ENCODE peak calls at places on chromosomes 6 and 20, in nine cellular contexts. One of them, this sample, is unnamed.

GRCh38 chr20:43529457-43530153 is 22.1 kb downstream of the L3MBTL1 start:
- DNase-seq in B cell: no peak
- DNase-seq in A549: no peak
- DNase-seq in ovary: no peak
- DNase-seq in AG04450: no peak
- DNase-seq in upper lobe of right lung: peak; percentile 44
- DNase-seq in GM20000: no peak
- DNase-seq in HCT116: no peak
- DNase-seq in GM13977: no peak
- DNase-seq in this sample: no peak

GRCh38 chr6:150929403-150929802 is 63.9 kb downstream of the MTHFD1L start:
- DNase-seq in B cell: no peak
- DNase-seq in A549: no peak
- DNase-seq in ovary: no peak
- DNase-seq in AG04450: no peak
- DNase-seq in upper lobe of right lung: no peak
- DNase-seq in GM20000: no peak
- DNase-seq in HCT116: no peak
- DNase-seq in GM13977: no peak
- DNase-seq in this sample: no peak

GRCh38 chr6:129672883-129673631 is 36.9 kb downstream of the ARHGAP18 start:
- DNase-seq in B cell: no peak
- DNase-seq in A549: peak; percentile 45
- DNase-seq in ovary: no peak
- DNase-seq in AG04450: peak; percentile 42
- DNase-seq in upper lobe of right lung: no peak
- DNase-seq in GM20000: peak; percentile 35
- DNase-seq in HCT116: peak; percentile 80
- DNase-seq in GM13977: peak; percentile 60
- DNase-seq in this sample: peak; percentile 85

GRCh38 chr6:25369450-25370086 is 90.4 kb downstream of the CARMIL1 start:
- DNase-seq in B cell: no peak
- DNase-seq in A549: no peak
- DNase-seq in ovary: no peak
- DNase-seq in AG04450: no peak
- DNase-seq in upper lobe of right lung: no peak
- DNase-seq in GM20000: peak; percentile 11
- DNase-seq in HCT116: no peak
- DNase-seq in GM13977: no peak
- DNase-seq in this sample: no peak

GRCh38 chr6:11634110-11634509 is 96.6 kb downstream of the TMEM170B start:
- DNase-seq in B cell: no peak
- DNase-seq in A549: no peak
- DNase-seq in ovary: no peak
- DNase-seq in AG04450: no peak
- DNase-seq in upper lobe of right lung: no peak
- DNase-seq in GM20000: no peak
- DNase-seq in HCT116: no peak
- DNase-seq in GM13977: no peak
- DNase-seq in this sample: peak; percentile 73

GRCh38 chr20:64279826-64280459 is 24.4 kb downstream of the PCMTD2 start:
- DNase-seq in B cell: no peak
- DNase-seq in A549: no peak
- DNase-seq in ovary: no peak
- DNase-seq in AG04450: no peak
- DNase-seq in upper lobe of right lung: no peak
- DNase-seq in GM20000: no peak
- DNase-seq in HCT116: no peak
- DNase-seq in GM13977: no peak
- DNase-seq in this sample: no peak

GRCh38 chr6:165573671-165574070 is 89.4 kb downstream of the PDE10A start:
- DNase-seq in B cell: no peak
- DNase-seq in A549: peak; percentile 84
- DNase-seq in ovary: peak; percentile 35
- DNase-seq in AG04450: no peak
- DNase-seq in upper lobe of right lung: no peak
- DNase-seq in GM20000: no peak
- DNase-seq in HCT116: peak; percentile 16
- DNase-seq in GM13977: no peak
- DNase-seq in this sample: no peak

GRCh38 chr6:112008482-112008881 is 45.4 kb upstream of the CCN6 start:
- DNase-seq in B cell: no peak
- DNase-seq in A549: no peak
- DNase-seq in ovary: no peak
- DNase-seq in AG04450: no peak
- DNase-seq in upper lobe of right lung: no peak
- DNase-seq in GM20000: no peak
- DNase-seq in HCT116: no peak
- DNase-seq in GM13977: no peak
- DNase-seq in this sample: no peak

GRCh38 chr20:43681468-43681942 is 14.6 kb downstream of the MYBL2 start:
- DNase-seq in B cell: peak; percentile 74
- DNase-seq in A549: no peak
- DNase-seq in ovary: no peak
- DNase-seq in AG04450: no peak
- DNase-seq in upper lobe of right lung: no peak
- DNase-seq in GM20000: peak; percentile 32
- DNase-seq in HCT116: no peak
- DNase-seq in GM13977: no peak
- DNase-seq in this sample: no peak

GRCh38 chr6:163354779-163355431 is 59.6 kb upstream of the QKI start:
- DNase-seq in B cell: peak; percentile 46
- DNase-seq in A549: no peak
- DNase-seq in ovary: peak; percentile 46
- DNase-seq in AG04450: no peak
- DNase-seq in upper lobe of right lung: peak; percentile 71
- DNase-seq in GM20000: peak; percentile 27
- DNase-seq in HCT116: no peak
- DNase-seq in GM13977: no peak
- DNase-seq in this sample: no peak

DNA sequence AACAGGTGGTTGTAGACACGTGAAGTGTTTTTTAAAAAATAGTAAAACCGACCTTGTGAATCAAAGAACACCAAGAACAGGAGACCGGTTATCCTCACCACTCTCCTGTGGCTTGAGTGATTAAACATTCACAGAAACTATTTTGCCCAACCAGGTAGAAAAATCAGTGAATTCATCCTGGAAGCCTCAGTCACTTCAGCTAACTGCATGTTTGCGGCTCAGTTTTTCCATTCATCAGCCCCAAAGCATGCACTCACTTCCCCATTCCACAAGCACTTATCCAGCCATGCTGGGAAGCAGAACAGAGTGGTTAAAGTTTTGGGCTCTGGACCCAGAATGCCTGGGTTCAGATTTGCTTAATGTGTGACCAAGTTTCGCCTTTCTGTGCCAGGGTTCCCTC is 2.4 kb downstream of the LRRN4 start:
- DNase-seq in B cell: no peak
- DNase-seq in A549: no peak
- DNase-seq in ovary: no peak
- DNase-seq in AG04450: peak; percentile 11
- DNase-seq in upper lobe of right lung: no peak
- DNase-seq in GM20000: no peak
- DNase-seq in HCT116: no peak
- DNase-seq in GM13977: no peak
- DNase-seq in this sample: peak; percentile 50
- TF ChIP-seq CTCF in B cell: no peak
- TF ChIP-seq CTCF in A549: no peak
- TF ChIP-seq CTCF in ovary: no peak
- TF ChIP-seq CTCF in AG04450: no peak
- TF ChIP-seq CTCF in upper lobe of right lung: no peak
- TF ChIP-seq CTCF in GM20000: no peak
- TF ChIP-seq CTCF in HCT116: no peak
- TF ChIP-seq CTCF in GM13977: no peak
- TF ChIP-seq CTCF in this sample: no peak

GRCh38 chr6:154733610-154734379 is 579 bp downstream of the SCAF8 start:
- DNase-seq in B cell: peak; percentile 87
- DNase-seq in A549: peak; percentile 95
- DNase-seq in ovary: peak; percentile 94
- DNase-seq in AG04450: peak; percentile 87
- DNase-seq in upper lobe of right lung: peak; percentile 98
- DNase-seq in GM20000: peak; percentile 96
- DNase-seq in HCT116: peak; percentile 95
- DNase-seq in GM13977: peak; percentile 96
- DNase-seq in this sample: peak; percentile 84
- TF ChIP-seq CTCF in B cell: no peak
- TF ChIP-seq CTCF in A549: no peak
- TF ChIP-seq CTCF in ovary: peak; percentile 7
- TF ChIP-seq CTCF in AG04450: no peak
- TF ChIP-seq CTCF in upper lobe of right lung: no peak
- TF ChIP-seq CTCF in GM20000: no peak
- TF ChIP-seq CTCF in HCT116: no peak
- TF ChIP-seq CTCF in GM13977: peak; percentile 1
- TF ChIP-seq CTCF in this sample: no peak

DNA sequence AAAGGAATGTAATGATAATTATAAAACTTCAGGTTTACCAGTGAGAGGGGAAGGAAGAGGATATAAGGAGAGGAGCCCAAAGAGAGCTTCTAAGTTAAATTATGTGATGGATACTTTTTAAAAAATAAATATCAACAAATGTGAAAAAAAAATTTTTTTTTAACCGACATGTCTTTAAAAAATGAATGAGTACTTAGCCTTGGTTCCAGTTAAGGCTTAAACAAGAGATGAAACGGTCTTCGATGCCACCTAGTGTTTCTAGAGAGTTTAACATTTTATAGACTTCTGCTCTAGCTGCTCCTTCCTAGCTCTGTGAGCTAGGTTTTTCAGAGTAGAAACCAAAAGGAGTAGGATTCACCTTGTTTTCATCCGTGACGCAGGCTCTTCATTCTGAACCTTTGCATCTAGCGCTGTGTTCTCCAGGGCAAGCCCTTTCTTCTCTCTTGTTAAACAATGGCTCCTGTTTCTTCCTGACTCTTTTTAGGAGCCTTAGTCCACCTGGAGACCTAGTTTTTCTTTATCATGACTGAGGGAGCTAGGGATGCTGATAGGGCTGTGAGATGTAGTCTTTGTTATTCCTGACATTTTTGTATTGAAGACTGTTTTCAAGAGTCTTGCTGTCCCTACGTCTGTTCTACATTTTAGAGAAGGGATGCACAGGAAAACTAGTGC is 42.4 kb upstream of the GNRH2 start:
- DNase-seq in B cell: no peak
- DNase-seq in A549: peak; percentile 80
- DNase-seq in ovary: no peak
- DNase-seq in AG04450: peak; percentile 37
- DNase-seq in upper lobe of right lung: no peak
- DNase-seq in GM20000: no peak
- DNase-seq in HCT116: peak; percentile 46
- DNase-seq in GM13977: peak; percentile 69
- DNase-seq in this sample: peak; percentile 45
- TF ChIP-seq CTCF in B cell: peak; percentile 75
- TF ChIP-seq CTCF in A549: peak; percentile 92
- TF ChIP-seq CTCF in ovary: no peak
- TF ChIP-seq CTCF in AG04450: peak; percentile 62
- TF ChIP-seq CTCF in upper lobe of right lung: peak; percentile 58
- TF ChIP-seq CTCF in GM20000: no peak
- TF ChIP-seq CTCF in HCT116: peak; percentile 59
- TF ChIP-seq CTCF in GM13977: peak; percentile 52
- TF ChIP-seq CTCF in this sample: peak; percentile 76

GRCh38 chr6:39048481-39049399 is at the start of gene GLP1R:
- DNase-seq in B cell: no peak
- DNase-seq in A549: no peak
- DNase-seq in ovary: no peak
- DNase-seq in AG04450: no peak
- DNase-seq in upper lobe of right lung: no peak
- DNase-seq in GM20000: no peak
- DNase-seq in HCT116: no peak
- DNase-seq in GM13977: no peak
- DNase-seq in this sample: no peak
- TF ChIP-seq CTCF in B cell: no peak
- TF ChIP-seq CTCF in A549: no peak
- TF ChIP-seq CTCF in ovary: no peak
- TF ChIP-seq CTCF in AG04450: no peak
- TF ChIP-seq CTCF in upper lobe of right lung: no peak
- TF ChIP-seq CTCF in GM20000: no peak
- TF ChIP-seq CTCF in HCT116: no peak
- TF ChIP-seq CTCF in GM13977: no peak
- TF ChIP-seq CTCF in this sample: no peak

GRCh38 chr20:5061209-5061608 is 58.5 kb downstream of the PCNA start:
- DNase-seq in B cell: no peak
- DNase-seq in A549: peak; percentile 87
- DNase-seq in ovary: no peak
- DNase-seq in AG04450: no peak
- DNase-seq in upper lobe of right lung: no peak
- DNase-seq in GM20000: no peak
- DNase-seq in HCT116: peak; percentile 89
- DNase-seq in GM13977: no peak
- DNase-seq in this sample: peak; percentile 98

GRCh38 chr20:5058873-5059272 is 57.6 kb upstream of the SLC23A2 start:
- DNase-seq in B cell: no peak
- DNase-seq in A549: no peak
- DNase-seq in ovary: no peak
- DNase-seq in AG04450: no peak
- DNase-seq in upper lobe of right lung: no peak
- DNase-seq in GM20000: no peak
- DNase-seq in HCT116: no peak
- DNase-seq in GM13977: no peak
- DNase-seq in this sample: no peak

DNA sequence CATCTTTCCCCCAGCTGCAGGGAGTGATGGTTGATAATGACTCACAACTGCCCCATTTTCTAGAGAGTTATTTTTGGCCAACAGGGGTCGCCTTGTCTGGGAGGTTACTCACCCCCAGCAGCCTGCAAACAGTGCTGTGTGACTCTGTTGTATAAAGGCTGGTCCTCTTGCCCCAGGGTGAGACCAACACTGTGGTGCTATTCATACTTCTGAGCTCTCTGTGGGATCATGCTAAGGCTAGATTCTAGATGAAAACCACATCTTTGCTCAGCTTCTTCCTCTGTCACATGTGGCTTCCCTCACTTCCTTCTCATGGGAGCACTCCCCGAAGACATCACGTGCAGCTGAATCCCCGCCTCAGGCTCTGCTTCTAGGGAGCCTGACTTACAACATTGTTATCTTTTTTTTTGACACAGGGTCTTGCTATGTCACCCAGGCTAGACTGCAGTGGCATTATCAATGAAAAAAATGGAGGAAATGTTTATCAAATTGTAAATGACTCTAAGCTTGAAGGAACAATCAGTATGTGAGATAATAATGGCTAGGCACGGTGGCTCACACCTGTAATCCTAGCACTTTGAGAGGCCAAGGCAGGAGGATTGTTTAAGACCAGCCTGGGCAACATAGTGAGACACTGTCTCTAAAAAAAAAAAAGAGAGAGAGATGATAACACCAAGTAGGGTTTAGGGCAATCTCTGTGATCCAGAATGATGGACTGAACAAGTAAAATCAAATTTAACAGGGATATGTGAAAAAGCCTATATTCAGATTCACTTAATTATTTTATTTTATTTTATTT is 55.7 kb upstream of the SLC23A2 start:
- DNase-seq in B cell: peak; percentile 59
- DNase-seq in A549: peak; percentile 64
- DNase-seq in ovary: no peak
- DNase-seq in AG04450: no peak
- DNase-seq in upper lobe of right lung: peak; percentile 71
- DNase-seq in GM20000: peak; percentile 65
- DNase-seq in HCT116: peak; percentile 26
- DNase-seq in GM13977: peak; percentile 72
- DNase-seq in this sample: peak; percentile 61
- TF ChIP-seq CTCF in B cell: peak; percentile 59
- TF ChIP-seq CTCF in A549: peak; percentile 62
- TF ChIP-seq CTCF in ovary: no peak
- TF ChIP-seq CTCF in AG04450: peak; percentile 45
- TF ChIP-seq CTCF in upper lobe of right lung: peak; percentile 43
- TF ChIP-seq CTCF in GM20000: peak; percentile 13
- TF ChIP-seq CTCF in HCT116: peak; percentile 74
- TF ChIP-seq CTCF in GM13977: peak; percentile 52
- TF ChIP-seq CTCF in this sample: peak; percentile 73

This sample was measured in foreskin keratinocyte.